ENCODE peak calls at places on chromosomes 7 and 10, in eight cellular contexts. N is activated CD4-positive, CD25-positive, alpha-beta regulatory T cell; Q is COR-L47; R is activated naive CD4-positive, alpha-beta T cell treated with Interleukin-2 at 50 U/mL for 16 hours; O is NCI-H187; C is CD8-positive, alpha-beta memory T cell; T is AG04450; A is BE2C. E is an unnamed sample.

GRCh38 chr10:13272164-13272571 is 27.7 kb downstream of the PHYH start:
- DNase-seq in N (no peak), Q (no peak), R (no peak), O (no peak), C (no peak), T (peak), A (peak), E (no peak)

GRCh38 chr7:92652536-92652935 is 62.3 kb upstream of the FAM133B start:
- DNase-seq in N (no peak), Q (no peak), R (no peak), O (no peak), C (no peak), T (no peak), A (no peak), E (no peak)

GRCh38 chr7:101218236-101219130 is 518 bp downstream of the ZNHIT1 start:
- DNase-seq in N (no peak), Q (no peak), R (no peak), O (no peak), C (no peak), T (no peak), A (no peak), E (no peak)

GRCh38 chr7:3955751-3956696 is 655.0 kb downstream of the SDK1 start:
- DNase-seq in N (no peak), Q (no peak), R (no peak), O (no peak), C (no peak), T (no peak), A (no peak), E (no peak)

GRCh38 chr10:98423691-98424120 is 8.7 kb upstream of the PYROXD2 start:
- DNase-seq in N (no peak), Q (peak), R (no peak), O (no peak), C (no peak), T (no peak), A (no peak), E (no peak)

GRCh38 chr10:4034907-4035581 is 250.0 kb upstream of the KLF6 start:
- DNase-seq in N (no peak), Q (no peak), R (no peak), O (no peak), C (peak), T (no peak), A (no peak), E (no peak)

GRCh38 chr7:129176853-129177369 is 11.5 kb upstream of the SMO start:
- DNase-seq in N (no peak), Q (no peak), R (no peak), O (no peak), C (no peak), T (no peak), A (no peak), E (no peak)

GRCh38 chr7:156105337-156106106 is 293.3 kb upstream of the SHH start:
- DNase-seq in N (no peak), Q (no peak), R (no peak), O (no peak), C (no peak), T (no peak), A (no peak), E (no peak)

GRCh38 chr10:73997479-73997805 is 474 bp upstream of the VCL start:
- DNase-seq in N (peak), Q (peak), R (no peak), O (no peak), C (no peak), T (no peak), A (no peak), E (no peak)

GRCh38 chr10:126420571-126421275 is 32.4 kb upstream of the ADAM12 start:
- DNase-seq in N (no peak), Q (no peak), R (no peak), O (no peak), C (no peak), T (no peak), A (no peak), E (no peak)

GRCh38 chr10:86152354-86152753 is 214.2 kb downstream of the GRID1 start:
- DNase-seq in N (no peak), Q (no peak), R (no peak), O (no peak), C (no peak), T (no peak), A (no peak), E (no peak)

GRCh38 chr10:122102867-122103525 is 114.0 kb downstream of the TACC2 start:
- DNase-seq in N (no peak), Q (no peak), R (no peak), O (no peak), C (no peak), T (no peak), A (no peak), E (no peak)

GRCh38 chr7:96287168-96287567 is 34.7 kb downstream of the SLC25A13 start:
- DNase-seq in N (no peak), Q (no peak), R (no peak), O (no peak), C (no peak), T (no peak), A (no peak), E (peak)

GRCh38 chr7:125061776-125062397 is 132.3 kb upstream of the POT1 start:
- DNase-seq in N (no peak), Q (no peak), R (no peak), O (no peak), C (no peak), T (no peak), A (no peak), E (peak)

GRCh38 chr7:22667187-22667561 is 59.8 kb upstream of the IL6 start:
- DNase-seq in N (no peak), Q (no peak), R (no peak), O (no peak), C (no peak), T (no peak), A (no peak), E (no peak)

GRCh38 chr7:20558963-20559716 is 56.3 kb upstream of the ABCB5 start:
- DNase-seq in N (no peak), Q (no peak), R (no peak), O (no peak), C (no peak), T (no peak), A (no peak), E (no peak)

GRCh38 chr10:103696411-103697145 is 158.8 kb downstream of the SH3PXD2A start:
- DNase-seq in N (peak), Q (no peak), R (peak), O (no peak), C (peak), T (peak), A (peak), E (peak)

GRCh38 chr10:83287374-83287773 is 851.9 kb upstream of the GHITM start:
- DNase-seq in N (no peak), Q (no peak), R (no peak), O (no peak), C (no peak), T (no peak), A (no peak), E (no peak)

GRCh38 chr10:27744478-27745379 is 890 bp downstream of the MKX start:
- DNase-seq in N (no peak), Q (no peak), R (peak), O (no peak), C (peak), T (no peak), A (no peak), E (no peak)

GRCh38 chr7:32673275-32673983 is 178.1 kb downstream of the AVL9 start:
- DNase-seq in N (no peak), Q (no peak), R (no peak), O (no peak), C (no peak), T (no peak), A (no peak), E (no peak)

GRCh38 chr7:81924494-81924893 is 154.6 kb upstream of the HGF start:
- DNase-seq in N (no peak), Q (no peak), R (no peak), O (no peak), C (no peak), T (no peak), A (no peak), E (no peak)

GRCh38 chr10:80684217-80684616 is 146.5 kb downstream of the SH2D4B start:
- DNase-seq in N (no peak), Q (no peak), R (no peak), O (no peak), C (peak), T (no peak), A (no peak), E (peak)

GRCh38 chr7:101602484-101603241 is 26.4 kb downstream of the MYL10 start:
- DNase-seq in N (peak), Q (peak), R (peak), O (peak), C (peak), T (peak), A (peak), E (peak)

GRCh38 chr7:133754718-133755117 is 372.4 kb upstream of the LRGUK start:
- DNase-seq in N (no peak), Q (no peak), R (no peak), O (no peak), C (no peak), T (no peak), A (no peak), E (no peak)

GRCh38 chr10:96570512-96570911 is 16.3 kb downstream of the TM9SF3 start:
- DNase-seq in N (no peak), Q (no peak), R (no peak), O (no peak), C (no peak), T (no peak), A (no peak), E (no peak)

GRCh38 chr10:13056461-13057077 is 43.4 kb upstream of the OPTN start:
- DNase-seq in N (no peak), Q (no peak), R (no peak), O (no peak), C (no peak), T (peak), A (peak), E (no peak)

GRCh38 chr10:5873515-5873995 is 16.1 kb downstream of the ANKRD16 start:
- DNase-seq in N (peak), Q (peak), R (peak), O (peak), C (peak), T (peak), A (peak), E (peak)

GRCh38 chr7:3569643-3570042 is 268.6 kb downstream of the SDK1 start:
- DNase-seq in N (no peak), Q (no peak), R (no peak), O (no peak), C (no peak), T (no peak), A (no peak), E (no peak)

GRCh38 chr10:58237014-58237830 is 30.5 kb downstream of the IPMK start:
- DNase-seq in N (no peak), Q (no peak), R (no peak), O (no peak), C (no peak), T (peak), A (no peak), E (no peak)

GRCh38 chr10:62157601-62158000 is 111.0 kb downstream of the RTKN2 start:
- DNase-seq in N (no peak), Q (no peak), R (no peak), O (no peak), C (no peak), T (no peak), A (no peak), E (no peak)

E was measured in KBM-7.